ENCODE peak calls at places on chromosomes 11 and 22, in six cellular contexts. W is heart left ventricle, Q is coronary artery, Z is cardiac muscle cell, M is nephron progenitor cell, D is kidney. A is an unnamed sample.

GRCh38 chr22:23204541-23205157 is 24.3 kb downstream of the BCR start:
- DNase-seq in Z (no peak), M (no peak), Q (no peak), W (peak; percentile 85), D (peak; percentile 92), A (no peak)

GRCh38 chr22:42673898-42674390 is 24.8 kb upstream of the CYB5R3 start:
- DNase-seq in Q (no peak), M (no peak), W (no peak), Z (peak; percentile 68), D (no peak), A (no peak)

GRCh38 chr11:119196833-119197483 is 9.2 kb upstream of the CBL start:
- DNase-seq in W (peak; percentile 63), Z (peak; percentile 93), Q (no peak), M (peak; percentile 66), D (peak; percentile 14), A (peak; percentile 85)

GRCh38 chr11:37343279-37343678 is 745.2 kb upstream of the RAG2 start:
- DNase-seq in Q (no peak), W (no peak), M (no peak), D (no peak), Z (no peak), A (no peak)

GRCh38 chr22:31970490-31971444 is 26.4 kb downstream of the YWHAH start:
- DNase-seq in D (peak; percentile 94), Q (peak; percentile 85), Z (peak; percentile 85), W (peak; percentile 85), M (peak; percentile 95), A (peak; percentile 95)

GRCh38 chr22:37745548-37746365 is 48.9 kb downstream of the TRIOBP start:
- DNase-seq in W (peak; percentile 95), Z (peak; percentile 90), D (peak; percentile 97), M (peak; percentile 94), Q (peak; percentile 92), A (peak; percentile 96)

GRCh38 chr11:69949327-69949726 is 128.8 kb upstream of the ANO1 start:
- DNase-seq in D (peak; percentile 80), Q (no peak), M (no peak), W (no peak), Z (peak; percentile 64), A (no peak)

GRCh38 chr11:17036666-17037658 is 22.7 kb upstream of the PLEKHA7 start:
- DNase-seq in Z (no peak), Q (no peak), W (no peak), M (no peak), D (no peak), A (no peak)

GRCh38 chr11:80285076-80285790 is 844.4 kb upstream of the TENM4 start:
- DNase-seq in W (no peak), Q (no peak), M (no peak), Z (peak; percentile 3), D (no peak), A (no peak)

GRCh38 chr11:129275825-129276224 is 83.7 kb upstream of the ARHGAP32 start:
- DNase-seq in Z (no peak), Q (no peak), W (no peak), M (no peak), D (no peak), A (no peak)

GRCh38 chr11:106914409-106914808 is 103.9 kb downstream of the GUCY1A2 start:
- DNase-seq in Q (no peak), M (no peak), Z (no peak), D (no peak), W (no peak), A (no peak)

GRCh38 chr11:86580535-86580934 is 91.9 kb downstream of the ME3 start:
- DNase-seq in W (no peak), M (no peak), D (no peak), Q (no peak), Z (no peak), A (no peak)

GRCh38 chr11:75200051-75200450 is 40.5 kb upstream of the TPBGL start:
- DNase-seq in Z (no peak), Q (no peak), D (no peak), W (no peak), M (no peak), A (no peak)

GRCh38 chr11:130261546-130261945 is 53.2 kb downstream of the ZBTB44 start:
- DNase-seq in W (no peak), D (no peak), Q (no peak), M (no peak), Z (no peak), A (no peak)

GRCh38 chr11:77249427-77249826 is 52.1 kb downstream of the GDPD4 start:
- DNase-seq in Q (no peak), D (no peak), W (no peak), Z (no peak), M (no peak), A (no peak)

GRCh38 chr11:8067929-8068575 is 13.0 kb upstream of the TUB start:
- DNase-seq in M (no peak), Z (peak; percentile 17), Q (no peak), D (no peak), W (no peak), A (no peak)

GRCh38 chr22:32619614-32620426 is 145.2 kb downstream of the FBXO7 start:
- DNase-seq in M (no peak), D (no peak), W (no peak), Q (no peak), Z (peak; percentile 80), A (no peak)

GRCh38 chr22:20027966-20028854 is 7.3 kb downstream of the TANGO2 start:
- DNase-seq in M (no peak), W (no peak), D (peak; percentile 17), Q (peak; percentile 46), Z (peak; percentile 35), A (no peak)

GRCh38 chr22:23219787-23220484 is 39.6 kb downstream of the BCR start:
- DNase-seq in W (no peak), D (peak; percentile 91), Q (no peak), M (no peak), Z (peak; percentile 34), A (peak; percentile 70)

GRCh38 chr11:18588297-18589252 is at the start of gene UEVLD:
- DNase-seq in Q (peak; percentile 95), M (peak; percentile 90), D (peak; percentile 95), Z (peak; percentile 93), W (peak; percentile 94), A (peak; percentile 87)

GRCh38 chr11:103927535-103927934 is 108.9 kb upstream of the DDI1 start:
- DNase-seq in D (no peak), Z (peak; percentile 67), W (no peak), M (no peak), Q (no peak), A (no peak)

GRCh38 chr22:19058713-19059451 is 63.3 kb downstream of the DGCR2 start:
- DNase-seq in Q (no peak), Z (no peak), W (no peak), M (no peak), D (peak; percentile 46), A (peak; percentile 16)

GRCh38 chr11:57792060-57792541 is 30.5 kb downstream of the CTNND1 start:
- DNase-seq in D (peak; percentile 89), W (peak; percentile 55), M (no peak), Q (no peak), Z (peak; percentile 49), A (peak; percentile 86)

GRCh38 chr11:129861702-129862107 is 33.7 kb downstream of the NFRKB start:
- DNase-seq in Q (peak; percentile 64), W (peak; percentile 59), Z (peak; percentile 94), M (peak; percentile 27), D (no peak), A (no peak)

GRCh38 chr22:49935561-49935960 is 17.1 kb downstream of the CRELD2 start:
- DNase-seq in Q (no peak), Z (peak; percentile 74), M (no peak), D (peak; percentile 90), W (no peak), A (no peak)

GRCh38 chr22:42902875-42903510 is 45.9 kb upstream of the ARFGAP3 start:
- DNase-seq in W (no peak), Z (peak; percentile 54), Q (no peak), M (no peak), D (no peak), A (no peak)

GRCh38 chr11:128506999-128507591 is 80.3 kb downstream of the ETS1 start:
- DNase-seq in Q (peak; percentile 93), M (peak; percentile 11), Z (peak; percentile 93), W (peak; percentile 69), D (peak; percentile 93), A (no peak)

GRCh38 chr11:13280777-13281176 is 3.2 kb downstream of the BMAL1 start:
- DNase-seq in D (no peak), M (no peak), Q (no peak), W (no peak), Z (no peak), A (no peak)

GRCh38 chr22:27715078-27715477 is 86.5 kb downstream of the MN1 start:
- DNase-seq in W (no peak), M (no peak), Q (no peak), D (no peak), Z (no peak), A (no peak)
- TF ChIP-seq CTCF in W (peak; percentile 16), M (no peak), Q (no peak), D (peak; percentile 9), Z (no peak), A (no peak)

GRCh38 chr11:113274708-113275582 is 39.4 kb upstream of the TTC12 start:
- DNase-seq in M (peak; percentile 20), Z (peak; percentile 14), D (no peak), W (no peak), Q (no peak), A (no peak)
- TF ChIP-seq CTCF in M (no peak), Z (peak; percentile 21), D (peak; percentile 6), W (no peak), Q (no peak), A (no peak)

DNA sequence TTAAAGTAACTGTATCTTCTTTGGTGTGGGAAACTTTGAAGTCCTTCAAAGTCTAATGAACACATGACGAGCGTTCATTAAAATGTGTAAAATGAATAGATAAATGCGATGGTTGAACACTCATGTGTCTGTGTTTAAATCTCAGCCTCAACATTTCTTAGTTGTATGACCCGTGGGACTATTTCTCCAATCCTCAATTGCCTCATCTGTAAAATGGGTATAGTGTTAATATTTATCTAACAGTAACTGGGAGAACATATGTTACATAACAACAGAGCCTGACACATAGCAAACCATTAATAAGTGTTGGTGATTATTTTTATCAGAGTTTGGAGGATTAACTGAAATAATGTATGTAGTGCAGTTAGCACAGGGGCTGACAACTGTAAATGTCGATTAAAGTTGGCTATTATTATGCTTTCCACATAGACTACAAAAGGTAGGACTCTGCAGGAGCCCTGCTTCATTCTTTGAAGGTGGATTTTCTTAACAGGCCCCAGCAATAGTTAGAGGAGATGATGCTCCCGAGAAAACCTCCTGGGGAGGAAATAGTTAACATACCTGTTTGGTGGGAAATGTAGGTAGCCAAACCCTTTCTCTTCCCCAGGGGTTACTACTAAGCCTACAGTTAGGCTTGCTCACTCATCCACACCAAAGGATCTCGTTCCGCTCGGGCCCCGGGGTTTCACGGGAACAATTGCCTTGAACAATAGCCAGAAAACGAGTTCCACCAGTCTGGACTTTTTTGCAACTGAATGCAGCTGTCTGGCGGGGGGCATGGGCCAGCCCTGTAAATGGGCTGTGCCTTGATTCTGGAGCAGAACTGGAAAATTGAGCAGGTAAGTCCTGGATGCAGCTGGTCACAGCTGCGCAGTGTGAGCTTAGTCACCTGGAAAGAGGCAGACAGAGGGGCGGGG is 133.4 kb downstream of the DBX1 start:
- DNase-seq in D (peak; percentile 87), Q (no peak), Z (no peak), M (peak; percentile 56), W (no peak), A (no peak)
- TF ChIP-seq CTCF in D (no peak), Q (no peak), Z (no peak), M (no peak), W (no peak), A (no peak)

GRCh38 chr22:46635756-46636155 is 15.6 kb downstream of the GRAMD4 start:
- DNase-seq in M (peak; percentile 35), D (no peak), W (no peak), Q (no peak), Z (no peak), A (no peak)
- TF ChIP-seq CTCF in M (no peak), D (no peak), W (no peak), Q (no peak), Z (no peak), A (no peak)